ENCODE peak calls at places on chromosomes 4 and X, in five cellular contexts. M is right lobe of liver; I is CD4-positive, alpha-beta T cell; G is tibial artery; B is spleen. J is an unnamed sample.

GRCh38 chr4:119559044-119559647 is 69.5 kb downstream of the PDE5A start:
- DNase-seq in M (no peak), I (no peak), G (no peak), B (no peak), J (peak)

GRCh38 chrX:110108381-110108796 is 105.5 kb downstream of the TMEM164 start:
- DNase-seq in M (no peak), I (no peak), G (peak), B (no peak), J (peak)

GRCh38 chr4:16110906-16111305 is 27.1 kb upstream of the PROM1 start:
- DNase-seq in M (no peak), I (no peak), G (no peak), B (no peak), J (no peak)

GRCh38 chrX:119101168-119101567 is 26.4 kb downstream of the KIAA1210 start:
- DNase-seq in M (no peak), I (no peak), G (no peak), B (no peak), J (no peak)

GRCh38 chr4:29002151-29002550 is 1718.0 kb upstream of the PCDH7 start:
- DNase-seq in M (no peak), I (no peak), G (no peak), B (no peak), J (no peak)

GRCh38 chr4:146442801-146443200 is 78.9 kb downstream of the SLC10A7 start:
- DNase-seq in M (no peak), I (no peak), G (no peak), B (no peak), J (peak)

GRCh38 chrX:130173190-130173895 is 1.6 kb downstream of the RAB33A start:
- DNase-seq in M (no peak), I (no peak), G (peak), B (peak), J (peak)

GRCh38 chr4:76177709-76178108 is 29.5 kb upstream of the NUP54 start:
- DNase-seq in M (no peak), I (no peak), G (no peak), B (no peak), J (no peak)

GRCh38 chr4:86294883-86295282 is 65.0 kb downstream of the MAPK10 start:
- DNase-seq in M (no peak), I (no peak), G (no peak), B (no peak), J (no peak)

GRCh38 chr4:184818216-184818564 is 7.6 kb downstream of the ACSL1 start:
- DNase-seq in M (no peak), I (no peak), G (no peak), B (no peak), J (no peak)

GRCh38 chrX:53714580-53715335 is 28.2 kb upstream of the HUWE1 start:
- DNase-seq in M (no peak), I (peak), G (no peak), B (no peak), J (peak)
- TF ChIP-seq CTCF in M (no peak), I (no peak), G (no peak), B (peak), J (no peak)

GRCh38 chr4:150722908-150723362 is 141.0 kb downstream of the MAB21L2 start:
- DNase-seq in M (peak), I (no peak), G (peak), B (no peak), J (peak)
- TF ChIP-seq CTCF in M (peak), I (no peak), G (peak), B (no peak), J (no peak)

DNA sequence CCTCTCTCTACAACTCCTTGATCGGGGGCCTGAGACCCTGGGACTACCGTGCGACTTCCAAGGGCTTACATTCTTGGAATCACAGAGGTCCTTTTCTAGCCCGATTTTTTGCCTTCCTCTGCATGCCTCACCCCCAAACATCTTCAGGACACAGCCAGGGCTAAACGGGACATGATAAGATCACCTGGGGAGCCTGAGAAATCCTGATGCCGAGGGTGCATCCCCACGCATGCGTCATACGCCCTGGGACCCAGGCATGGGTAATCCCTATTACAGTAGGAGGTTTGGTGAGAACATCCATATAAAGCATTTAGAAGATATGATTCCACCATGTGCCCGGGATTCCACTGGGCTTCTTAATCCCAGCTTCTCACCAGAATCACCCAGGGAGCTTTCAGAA is 77.1 kb downstream of the DCTD start:
- DNase-seq in M (no peak), I (no peak), G (peak), B (no peak), J (no peak)
- TF ChIP-seq CTCF in M (no peak), I (no peak), G (no peak), B (no peak), J (no peak)

DNA sequence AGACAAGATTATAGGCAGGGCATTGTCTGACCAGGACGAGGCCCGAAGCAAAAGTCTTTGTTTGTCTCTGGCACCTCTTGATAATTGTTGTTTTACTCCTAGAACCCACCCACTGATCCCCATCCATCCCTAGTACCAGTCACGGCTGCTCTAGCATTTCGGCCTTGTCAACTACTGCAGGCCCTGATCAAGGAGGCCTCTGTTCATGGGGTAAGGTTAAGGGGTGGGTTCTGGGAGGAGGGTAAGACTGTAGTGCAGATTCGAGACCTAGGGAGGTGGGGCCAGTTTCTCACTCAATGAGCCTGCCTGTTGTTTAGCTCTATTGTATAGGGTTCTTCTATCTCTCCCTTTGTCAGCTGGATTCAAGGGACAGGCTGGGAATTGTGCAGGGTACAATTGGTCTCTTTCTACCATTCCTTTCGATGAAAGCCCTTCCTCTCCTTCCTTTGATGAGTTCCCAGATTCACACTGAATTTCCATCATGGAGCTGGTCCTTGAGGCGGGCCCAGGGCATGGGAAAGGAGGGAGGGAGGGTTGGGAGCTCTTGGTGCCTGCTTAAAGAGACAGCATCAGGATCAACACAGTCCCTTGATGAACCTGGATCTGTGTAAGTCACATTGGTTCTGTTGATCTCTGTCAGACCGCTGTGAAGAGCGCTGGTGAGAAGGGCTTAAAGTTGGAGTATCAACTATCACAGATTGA is 4.2 kb downstream of the PLP1 start:
- DNase-seq in M (no peak), I (no peak), G (no peak), B (no peak), J (no peak)
- TF ChIP-seq CTCF in M (no peak), I (no peak), G (no peak), B (no peak), J (no peak)

GRCh38 chr4:159048166-159048886 is 54.6 kb upstream of the RAPGEF2 start:
- DNase-seq in M (peak), I (no peak), G (peak), B (no peak), J (peak)
- TF ChIP-seq CTCF in M (no peak), I (no peak), G (no peak), B (no peak), J (no peak)